ENCODE peak calls at places on chromosomes 1 and 21, in ten cellular contexts. One of them, this sample, is unnamed.

GRCh38 chr1:234975122-234975940 is 153.3 kb downstream of the TOMM20 start:
- DNase-seq in activated gamma-delta T cell treated with anti-CD3 and anti-CD28 coated beads, Interleukin-2, amount 50 U/mL, for 16 hours: no peak
- DNase-seq in heart left ventricle: no peak
- DNase-seq in EH: peak; percentile 95
- DNase-seq in activated naive CD4-positive, alpha-beta T cell: no peak
- DNase-seq in HS-5: peak; percentile 88
- DNase-seq in HEK293T: no peak
- DNase-seq in dorsolateral prefrontal cortex: no peak
- DNase-seq in neural progenitor cell: no peak
- DNase-seq in NCI-H446 treated with DMSO at 0.1 percent for 48 hours: no peak
- DNase-seq in this sample: no peak

GRCh38 chr1:29984107-29984506 is 739.3 kb downstream of the MATN1 start:
- DNase-seq in activated gamma-delta T cell treated with anti-CD3 and anti-CD28 coated beads, Interleukin-2, amount 50 U/mL, for 16 hours: no peak
- DNase-seq in heart left ventricle: no peak
- DNase-seq in EH: no peak
- DNase-seq in activated naive CD4-positive, alpha-beta T cell: no peak
- DNase-seq in HS-5: no peak
- DNase-seq in HEK293T: no peak
- DNase-seq in dorsolateral prefrontal cortex: no peak
- DNase-seq in neural progenitor cell: peak; percentile 61
- DNase-seq in NCI-H446 treated with DMSO at 0.1 percent for 48 hours: no peak
- DNase-seq in this sample: no peak

GRCh38 chr1:89254658-89255287 is 17.9 kb downstream of the GBP5 start:
- DNase-seq in activated gamma-delta T cell treated with anti-CD3 and anti-CD28 coated beads, Interleukin-2, amount 50 U/mL, for 16 hours: no peak
- DNase-seq in heart left ventricle: no peak
- DNase-seq in EH: no peak
- DNase-seq in activated naive CD4-positive, alpha-beta T cell: no peak
- DNase-seq in HS-5: no peak
- DNase-seq in HEK293T: no peak
- DNase-seq in dorsolateral prefrontal cortex: no peak
- DNase-seq in neural progenitor cell: no peak
- DNase-seq in NCI-H446 treated with DMSO at 0.1 percent for 48 hours: peak; percentile 98
- DNase-seq in this sample: no peak

GRCh38 chr21:43588957-43589356 is 70.3 kb downstream of the HSF2BP start:
- DNase-seq in activated gamma-delta T cell treated with anti-CD3 and anti-CD28 coated beads, Interleukin-2, amount 50 U/mL, for 16 hours: no peak
- DNase-seq in heart left ventricle: no peak
- DNase-seq in EH: no peak
- DNase-seq in activated naive CD4-positive, alpha-beta T cell: no peak
- DNase-seq in HS-5: no peak
- DNase-seq in HEK293T: no peak
- DNase-seq in dorsolateral prefrontal cortex: no peak
- DNase-seq in neural progenitor cell: no peak
- DNase-seq in NCI-H446 treated with DMSO at 0.1 percent for 48 hours: no peak
- DNase-seq in this sample: no peak

GRCh38 chr1:117760069-117760468 is 154.2 kb downstream of the TENT5C start:
- DNase-seq in activated gamma-delta T cell treated with anti-CD3 and anti-CD28 coated beads, Interleukin-2, amount 50 U/mL, for 16 hours: no peak
- DNase-seq in heart left ventricle: no peak
- DNase-seq in EH: no peak
- DNase-seq in activated naive CD4-positive, alpha-beta T cell: no peak
- DNase-seq in HS-5: no peak
- DNase-seq in HEK293T: no peak
- DNase-seq in dorsolateral prefrontal cortex: no peak
- DNase-seq in neural progenitor cell: no peak
- DNase-seq in NCI-H446 treated with DMSO at 0.1 percent for 48 hours: no peak
- DNase-seq in this sample: no peak

GRCh38 chr1:223364685-223365382 is 858 bp upstream of the SUSD4 start:
- DNase-seq in activated gamma-delta T cell treated with anti-CD3 and anti-CD28 coated beads, Interleukin-2, amount 50 U/mL, for 16 hours: no peak
- DNase-seq in heart left ventricle: no peak
- DNase-seq in EH: no peak
- DNase-seq in activated naive CD4-positive, alpha-beta T cell: no peak
- DNase-seq in HS-5: no peak
- DNase-seq in HEK293T: no peak
- DNase-seq in dorsolateral prefrontal cortex: no peak
- DNase-seq in neural progenitor cell: peak; percentile 82
- DNase-seq in NCI-H446 treated with DMSO at 0.1 percent for 48 hours: no peak
- DNase-seq in this sample: peak; percentile 48

GRCh38 chr1:234725177-234726132 is 115.5 kb upstream of the IRF2BP2 start:
- DNase-seq in activated gamma-delta T cell treated with anti-CD3 and anti-CD28 coated beads, Interleukin-2, amount 50 U/mL, for 16 hours: peak; percentile 43
- DNase-seq in heart left ventricle: peak; percentile 63
- DNase-seq in EH: no peak
- DNase-seq in activated naive CD4-positive, alpha-beta T cell: peak; percentile 11
- DNase-seq in HS-5: no peak
- DNase-seq in HEK293T: no peak
- DNase-seq in dorsolateral prefrontal cortex: no peak
- DNase-seq in neural progenitor cell: no peak
- DNase-seq in NCI-H446 treated with DMSO at 0.1 percent for 48 hours: no peak
- DNase-seq in this sample: no peak

GRCh38 chr1:152109231-152109997 is 5.8 kb downstream of the TCHH start:
- DNase-seq in activated gamma-delta T cell treated with anti-CD3 and anti-CD28 coated beads, Interleukin-2, amount 50 U/mL, for 16 hours: no peak
- DNase-seq in heart left ventricle: no peak
- DNase-seq in EH: peak; percentile 4
- DNase-seq in activated naive CD4-positive, alpha-beta T cell: no peak
- DNase-seq in HS-5: no peak
- DNase-seq in HEK293T: no peak
- DNase-seq in dorsolateral prefrontal cortex: no peak
- DNase-seq in neural progenitor cell: no peak
- DNase-seq in NCI-H446 treated with DMSO at 0.1 percent for 48 hours: no peak
- DNase-seq in this sample: no peak

GRCh38 chr1:42957880-42958487 is 684 bp downstream of the SLC2A1 start:
- DNase-seq in activated gamma-delta T cell treated with anti-CD3 and anti-CD28 coated beads, Interleukin-2, amount 50 U/mL, for 16 hours: peak; percentile 50
- DNase-seq in heart left ventricle: peak; percentile 65
- DNase-seq in EH: peak; percentile 78
- DNase-seq in activated naive CD4-positive, alpha-beta T cell: peak; percentile 58
- DNase-seq in HS-5: no peak
- DNase-seq in HEK293T: peak; percentile 72
- DNase-seq in dorsolateral prefrontal cortex: no peak
- DNase-seq in neural progenitor cell: peak; percentile 84
- DNase-seq in NCI-H446 treated with DMSO at 0.1 percent for 48 hours: peak; percentile 12
- DNase-seq in this sample: peak; percentile 74

GRCh38 chr21:36716387-36716786 is 17.5 kb downstream of the SIM2 start:
- DNase-seq in activated gamma-delta T cell treated with anti-CD3 and anti-CD28 coated beads, Interleukin-2, amount 50 U/mL, for 16 hours: no peak
- DNase-seq in heart left ventricle: no peak
- DNase-seq in EH: no peak
- DNase-seq in activated naive CD4-positive, alpha-beta T cell: no peak
- DNase-seq in HS-5: no peak
- DNase-seq in HEK293T: no peak
- DNase-seq in dorsolateral prefrontal cortex: no peak
- DNase-seq in neural progenitor cell: no peak
- DNase-seq in NCI-H446 treated with DMSO at 0.1 percent for 48 hours: no peak
- DNase-seq in this sample: no peak

GRCh38 chr1:26122988-26123973 is 11.7 kb downstream of the PDIK1L start:
- DNase-seq in activated gamma-delta T cell treated with anti-CD3 and anti-CD28 coated beads, Interleukin-2, amount 50 U/mL, for 16 hours: no peak
- DNase-seq in heart left ventricle: no peak
- DNase-seq in EH: peak; percentile 37
- DNase-seq in activated naive CD4-positive, alpha-beta T cell: no peak
- DNase-seq in HS-5: no peak
- DNase-seq in HEK293T: no peak
- DNase-seq in dorsolateral prefrontal cortex: no peak
- DNase-seq in neural progenitor cell: no peak
- DNase-seq in NCI-H446 treated with DMSO at 0.1 percent for 48 hours: no peak
- DNase-seq in this sample: no peak

GRCh38 chr1:21553116-21553926 is 44.1 kb downstream of the ALPL start:
- DNase-seq in activated gamma-delta T cell treated with anti-CD3 and anti-CD28 coated beads, Interleukin-2, amount 50 U/mL, for 16 hours: no peak
- DNase-seq in heart left ventricle: no peak
- DNase-seq in EH: peak; percentile 81
- DNase-seq in activated naive CD4-positive, alpha-beta T cell: no peak
- DNase-seq in HS-5: peak; percentile 79
- DNase-seq in HEK293T: no peak
- DNase-seq in dorsolateral prefrontal cortex: no peak
- DNase-seq in neural progenitor cell: no peak
- DNase-seq in NCI-H446 treated with DMSO at 0.1 percent for 48 hours: no peak
- DNase-seq in this sample: no peak

GRCh38 chr21:28089599-28090421 is 902.9 kb downstream of the LTN1 start:
- DNase-seq in activated gamma-delta T cell treated with anti-CD3 and anti-CD28 coated beads, Interleukin-2, amount 50 U/mL, for 16 hours: no peak
- DNase-seq in heart left ventricle: peak; percentile 33
- DNase-seq in EH: no peak
- DNase-seq in activated naive CD4-positive, alpha-beta T cell: no peak
- DNase-seq in HS-5: no peak
- DNase-seq in HEK293T: no peak
- DNase-seq in dorsolateral prefrontal cortex: no peak
- DNase-seq in neural progenitor cell: peak; percentile 3
- DNase-seq in NCI-H446 treated with DMSO at 0.1 percent for 48 hours: no peak
- DNase-seq in this sample: no peak

GRCh38 chr21:42414928-42415769 is 11.4 kb downstream of the UBASH3A start:
- DNase-seq in activated gamma-delta T cell treated with anti-CD3 and anti-CD28 coated beads, Interleukin-2, amount 50 U/mL, for 16 hours: peak; percentile 86
- DNase-seq in heart left ventricle: no peak
- DNase-seq in EH: peak; percentile 19
- DNase-seq in activated naive CD4-positive, alpha-beta T cell: peak; percentile 73
- DNase-seq in HS-5: no peak
- DNase-seq in HEK293T: no peak
- DNase-seq in dorsolateral prefrontal cortex: no peak
- DNase-seq in neural progenitor cell: no peak
- DNase-seq in NCI-H446 treated with DMSO at 0.1 percent for 48 hours: no peak
- DNase-seq in this sample: no peak

GRCh38 chr21:36005018-36005417 is 55.3 kb downstream of the SETD4 start:
- DNase-seq in activated gamma-delta T cell treated with anti-CD3 and anti-CD28 coated beads, Interleukin-2, amount 50 U/mL, for 16 hours: no peak
- DNase-seq in heart left ventricle: no peak
- DNase-seq in EH: peak; percentile 19
- DNase-seq in activated naive CD4-positive, alpha-beta T cell: no peak
- DNase-seq in HS-5: no peak
- DNase-seq in HEK293T: no peak
- DNase-seq in dorsolateral prefrontal cortex: no peak
- DNase-seq in neural progenitor cell: no peak
- DNase-seq in NCI-H446 treated with DMSO at 0.1 percent for 48 hours: peak; percentile 14
- DNase-seq in this sample: no peak

GRCh38 chr1:87131809-87132663 is 196.6 kb upstream of the LMO4 start:
- DNase-seq in activated gamma-delta T cell treated with anti-CD3 and anti-CD28 coated beads, Interleukin-2, amount 50 U/mL, for 16 hours: peak; percentile 60
- DNase-seq in heart left ventricle: peak; percentile 82
- DNase-seq in EH: peak; percentile 78
- DNase-seq in activated naive CD4-positive, alpha-beta T cell: peak; percentile 60
- DNase-seq in HS-5: peak; percentile 36
- DNase-seq in HEK293T: peak; percentile 95
- DNase-seq in dorsolateral prefrontal cortex: peak; percentile 78
- DNase-seq in neural progenitor cell: peak; percentile 86
- DNase-seq in NCI-H446 treated with DMSO at 0.1 percent for 48 hours: peak; percentile 18
- DNase-seq in this sample: peak; percentile 88

GRCh38 chr1:53548031-53548491 is 88.9 kb downstream of the DMRTB1 start:
- DNase-seq in activated gamma-delta T cell treated with anti-CD3 and anti-CD28 coated beads, Interleukin-2, amount 50 U/mL, for 16 hours: no peak
- DNase-seq in heart left ventricle: peak; percentile 9
- DNase-seq in EH: no peak
- DNase-seq in activated naive CD4-positive, alpha-beta T cell: no peak
- DNase-seq in HS-5: no peak
- DNase-seq in HEK293T: no peak
- DNase-seq in dorsolateral prefrontal cortex: peak; percentile 21
- DNase-seq in neural progenitor cell: no peak
- DNase-seq in NCI-H446 treated with DMSO at 0.1 percent for 48 hours: no peak
- DNase-seq in this sample: peak; percentile 11

GRCh38 chr1:89547563-89548485 is 23.2 kb downstream of the LRRC8B start:
- DNase-seq in activated gamma-delta T cell treated with anti-CD3 and anti-CD28 coated beads, Interleukin-2, amount 50 U/mL, for 16 hours: no peak
- DNase-seq in heart left ventricle: no peak
- DNase-seq in EH: peak; percentile 43
- DNase-seq in activated naive CD4-positive, alpha-beta T cell: no peak
- DNase-seq in HS-5: peak; percentile 51
- DNase-seq in HEK293T: no peak
- DNase-seq in dorsolateral prefrontal cortex: no peak
- DNase-seq in neural progenitor cell: no peak
- DNase-seq in NCI-H446 treated with DMSO at 0.1 percent for 48 hours: peak; percentile 94
- DNase-seq in this sample: no peak

GRCh38 chr1:99482286-99482685 is 163.6 kb upstream of the PALMD start:
- DNase-seq in activated gamma-delta T cell treated with anti-CD3 and anti-CD28 coated beads, Interleukin-2, amount 50 U/mL, for 16 hours: no peak
- DNase-seq in heart left ventricle: no peak
- DNase-seq in EH: no peak
- DNase-seq in activated naive CD4-positive, alpha-beta T cell: no peak
- DNase-seq in HS-5: no peak
- DNase-seq in HEK293T: no peak
- DNase-seq in dorsolateral prefrontal cortex: no peak
- DNase-seq in neural progenitor cell: no peak
- DNase-seq in NCI-H446 treated with DMSO at 0.1 percent for 48 hours: no peak
- DNase-seq in this sample: no peak